ENCODE peak calls at places on chromosomes 3 and 15, in five cellular contexts. J, B, S, Q and A are unnamed samples.

GRCh38 chr15:75659928-75660645 is 12.4 kb downstream of the SNX33 start:
- DNase-seq in B (no peak), S (no peak), Q (peak), J (no peak), A (no peak)

GRCh38 chr15:34986326-34987181 is 1.5 kb downstream of the ZNF770 start:
- DNase-seq in Q (no peak), B (no peak), J (no peak), S (no peak), A (no peak)

GRCh38 chr15:60903221-60903620 is 325.9 kb downstream of the RORA start:
- DNase-seq in Q (no peak), S (no peak), B (no peak), J (no peak), A (no peak)

GRCh38 chr15:20346082-20346805 is 195.4 kb downstream of the GOLGA6L6 start:
- DNase-seq in S (no peak), B (peak), Q (no peak), J (no peak), A (no peak)

GRCh38 chr15:53384417-53384816 is 375.0 kb downstream of the WDR72 start:
- DNase-seq in J (peak), B (peak), S (no peak), Q (no peak), A (peak)

GRCh38 chr3:48434591-48435222 is 4.8 kb upstream of the PLXNB1 start:
- DNase-seq in S (no peak), B (no peak), Q (no peak), J (no peak), A (no peak)

GRCh38 chr3:127172211-127172610 is 20.7 kb upstream of the PRR23E start:
- DNase-seq in B (no peak), S (no peak), Q (no peak), J (no peak), A (peak)

GRCh38 chr3:163328680-163329079 is 1749.6 kb downstream of the SI start:
- DNase-seq in Q (no peak), S (no peak), B (peak), J (no peak), A (peak)

GRCh38 chr3:14598143-14598569 is 53.4 kb upstream of the CCDC174 start:
- DNase-seq in B (peak), S (peak), Q (peak), J (no peak), A (no peak)

GRCh38 chr15:73990250-73991005 is 1.7 kb downstream of the STOML1 start:
- DNase-seq in S (no peak), J (no peak), B (no peak), Q (no peak), A (no peak)

GRCh38 chr15:57697588-57697987 is 8.9 kb upstream of the POLR2M start:
- DNase-seq in B (no peak), Q (no peak), J (no peak), S (no peak), A (no peak)

GRCh38 chr3:9175421-9175820 is 74.0 kb downstream of the SRGAP3 start:
- DNase-seq in B (no peak), J (no peak), Q (no peak), S (peak), A (no peak)

GRCh38 chr3:152969557-152970300 is 134.8 kb downstream of the P2RY1 start:
- DNase-seq in B (no peak), J (peak), S (peak), Q (no peak), A (no peak)

GRCh38 chr3:148852271-148853000 is 12.7 kb upstream of the CPA3 start:
- DNase-seq in B (no peak), Q (no peak), J (no peak), S (no peak), A (no peak)

GRCh38 chr3:23094890-23095462 is 108.2 kb upstream of the UBE2E2 start:
- DNase-seq in S (peak), B (no peak), J (peak), Q (no peak), A (no peak)

GRCh38 chr3:156378871-156379270 is 176.0 kb downstream of the SSR3 start:
- DNase-seq in J (no peak), Q (no peak), B (no peak), S (no peak), A (no peak)

GRCh38 chr3:101131767-101132166 is 138.5 kb upstream of the ABI3BP start:
- DNase-seq in S (no peak), Q (no peak), J (no peak), B (no peak), A (no peak)

GRCh38 chr3:58471025-58471887 is 20.6 kb upstream of the KCTD6 start:
- DNase-seq in J (peak), Q (no peak), S (peak), B (no peak), A (no peak)

GRCh38 chr15:70854669-70854976 is 666 bp upstream of the LARP6 start:
- DNase-seq in Q (no peak), B (no peak), S (no peak), J (no peak), A (no peak)

GRCh38 chr15:41486286-41486685 is 7.4 kb upstream of the ITPKA start:
- DNase-seq in S (no peak), B (no peak), J (no peak), Q (peak), A (no peak)

GRCh38 chr3:172332256-172333041 is 115.8 kb downstream of the GHSR start:
- DNase-seq in J (peak), S (peak), B (peak), Q (peak), A (no peak)

GRCh38 chr15:78242128-78242527 is 7.8 kb upstream of the ACSBG1 start:
- DNase-seq in Q (peak), S (peak), J (peak), B (peak), A (no peak)

GRCh38 chr3:150253622-150254021 is 154.5 kb upstream of the TSC22D2 start:
- DNase-seq in Q (no peak), J (peak), B (no peak), S (no peak), A (no peak)

GRCh38 chr3:174440350-174440716 is 418.8 kb upstream of the NAALADL2 start:
- DNase-seq in Q (no peak), J (no peak), B (no peak), S (no peak), A (no peak)

GRCh38 chr15:41795996-41796395 is 21.7 kb downstream of the MAPKBP1 start:
- DNase-seq in S (no peak), B (no peak), J (no peak), Q (no peak), A (no peak)

GRCh38 chr3:184296616-184297015 is 2.4 kb upstream of the PSMD2 start:
- DNase-seq in S (no peak), Q (no peak), B (no peak), J (no peak), A (no peak)

GRCh38 chr3:76753599-76753998 is 286.3 kb upstream of the ROBO2 start:
- DNase-seq in Q (no peak), S (no peak), B (no peak), J (peak), A (no peak)
- TF ChIP-seq USF2 in Q (no peak), S (no peak), B (no peak), J (no peak), A (no peak)

DNA sequence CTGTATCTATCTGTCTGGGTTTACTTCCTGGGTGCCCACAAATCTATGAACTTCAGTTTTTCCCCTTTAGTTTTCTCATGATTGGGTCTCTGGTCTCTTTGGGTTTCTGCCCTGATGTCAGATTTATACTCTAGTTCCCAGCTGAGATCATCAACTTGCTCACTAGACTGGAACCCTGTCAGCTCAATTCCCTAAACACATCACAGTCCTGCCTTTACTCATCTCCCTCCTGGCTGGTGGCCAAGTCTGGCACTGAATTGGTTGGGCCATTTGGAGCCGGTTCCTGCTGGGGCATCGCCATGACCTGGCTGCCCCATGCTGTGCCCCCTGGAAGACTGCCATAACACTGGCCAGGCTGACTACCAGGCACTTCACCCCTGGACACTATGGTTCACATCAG is 345.3 kb downstream of the CHST2 start:
- DNase-seq in Q (no peak), S (no peak), B (no peak), J (no peak), A (no peak)
- TF ChIP-seq USF2 in Q (no peak), S (no peak), B (no peak), J (no peak), A (no peak)

DNA sequence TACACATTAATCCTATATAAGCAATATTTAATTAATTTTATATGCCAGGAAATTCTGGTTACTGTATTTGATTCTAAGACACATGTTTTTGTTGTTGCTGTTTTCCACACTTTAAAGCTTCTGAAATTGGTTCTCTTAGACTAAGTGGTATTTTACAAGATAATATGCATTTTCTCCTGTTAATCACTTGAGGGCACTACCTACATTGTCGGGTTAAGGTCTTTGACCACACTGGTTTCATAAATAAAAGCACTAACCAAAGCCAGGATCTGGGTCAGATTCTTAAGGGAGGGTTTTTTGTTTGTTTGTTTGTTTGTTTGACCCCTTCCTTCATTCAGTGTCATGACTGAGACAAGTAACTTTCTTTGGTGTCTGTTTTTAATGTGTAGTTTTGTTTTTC is 590.2 kb downstream of the RBMS3 start:
- DNase-seq in B (no peak), Q (no peak), J (no peak), S (no peak), A (no peak)
- TF ChIP-seq USF2 in B (no peak), Q (no peak), J (no peak), S (no peak), A (no peak)

GRCh38 chr3:114668099-114668498 is 374.3 kb downstream of the TIGIT start:
- DNase-seq in Q (no peak), J (no peak), B (no peak), S (no peak), A (no peak)
- TF ChIP-seq USF2 in Q (no peak), J (no peak), B (no peak), S (no peak), A (no peak)

DNA sequence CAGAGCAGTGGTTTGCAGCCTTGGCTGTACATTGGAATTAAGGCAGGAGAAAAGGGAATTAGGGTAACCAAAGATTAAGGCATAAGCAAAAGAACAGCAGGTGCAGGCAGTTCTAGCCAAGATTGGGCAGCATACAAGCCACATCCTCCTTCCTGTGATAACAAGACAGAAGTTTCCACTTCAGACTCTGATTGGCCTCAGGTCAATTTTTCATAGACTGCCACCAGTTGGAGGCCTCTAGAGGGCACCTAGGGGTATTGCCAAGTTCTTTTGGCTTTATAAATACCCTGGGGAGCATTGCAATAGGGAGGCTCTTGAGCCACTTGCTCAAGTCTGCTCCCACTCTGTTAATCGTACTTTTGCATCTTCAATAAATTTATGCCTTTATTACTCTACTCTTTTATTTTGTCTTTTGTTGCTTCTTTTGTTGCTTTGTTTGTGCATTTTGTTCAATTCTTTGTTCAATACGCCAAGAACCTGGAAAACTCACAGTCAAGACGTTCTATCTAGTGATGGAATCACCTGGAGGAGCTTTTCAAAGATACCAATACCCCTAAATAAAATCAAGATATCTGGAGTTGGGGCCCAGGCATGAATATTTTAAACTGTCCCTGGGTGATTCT is 32.2 kb upstream of the FMN1 start:
- DNase-seq in J (no peak), S (peak), B (peak), Q (peak), A (no peak)
- TF ChIP-seq USF2 in J (no peak), S (no peak), B (no peak), Q (no peak), A (no peak)

DNA sequence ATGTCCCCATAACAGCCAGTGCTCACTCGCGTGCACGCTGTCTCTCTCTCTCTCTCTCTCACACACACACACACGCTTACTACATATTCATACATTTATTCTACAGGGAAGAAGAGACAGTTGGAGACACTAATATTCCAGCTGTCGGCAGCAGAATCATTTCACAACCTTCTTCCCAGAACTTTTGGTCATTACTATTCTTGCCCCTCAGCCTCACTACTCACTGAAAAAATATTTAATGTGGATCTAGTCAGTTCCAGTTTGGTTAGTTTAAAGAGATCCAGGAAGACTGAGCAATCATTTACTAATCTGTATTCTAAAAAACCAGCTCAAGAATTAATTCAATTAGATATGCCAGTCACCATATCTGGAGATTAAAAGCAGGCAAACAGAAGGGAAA is 394.9 kb downstream of the PTPRG start:
- DNase-seq in S (no peak), J (no peak), Q (peak), B (no peak), A (no peak)
- TF ChIP-seq USF2 in S (no peak), J (no peak), Q (no peak), B (no peak), A (no peak)

DNA sequence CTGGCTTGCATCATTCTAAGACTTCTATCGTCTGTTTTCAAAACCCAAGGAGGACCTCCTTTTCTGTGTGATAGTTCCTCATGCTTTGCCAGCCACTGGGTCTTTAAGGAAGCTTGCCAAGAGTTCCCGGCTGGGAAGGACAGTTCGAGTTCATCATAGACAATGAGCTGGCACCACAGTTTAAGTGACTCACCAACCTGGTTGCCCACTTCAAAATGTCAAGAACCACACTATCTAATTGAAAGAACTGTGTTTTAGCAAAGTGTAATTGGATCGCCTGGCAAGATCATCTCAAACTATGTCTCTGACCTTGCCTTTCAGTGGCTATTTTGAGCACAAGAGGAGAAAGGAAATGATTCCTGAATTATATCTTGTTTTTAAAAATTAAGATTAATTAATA is 27.9 kb downstream of the SOX2 start:
- DNase-seq in J (no peak), S (no peak), B (no peak), Q (no peak), A (no peak)
- TF ChIP-seq USF2 in J (no peak), S (no peak), B (no peak), Q (no peak), A (no peak)

DNA sequence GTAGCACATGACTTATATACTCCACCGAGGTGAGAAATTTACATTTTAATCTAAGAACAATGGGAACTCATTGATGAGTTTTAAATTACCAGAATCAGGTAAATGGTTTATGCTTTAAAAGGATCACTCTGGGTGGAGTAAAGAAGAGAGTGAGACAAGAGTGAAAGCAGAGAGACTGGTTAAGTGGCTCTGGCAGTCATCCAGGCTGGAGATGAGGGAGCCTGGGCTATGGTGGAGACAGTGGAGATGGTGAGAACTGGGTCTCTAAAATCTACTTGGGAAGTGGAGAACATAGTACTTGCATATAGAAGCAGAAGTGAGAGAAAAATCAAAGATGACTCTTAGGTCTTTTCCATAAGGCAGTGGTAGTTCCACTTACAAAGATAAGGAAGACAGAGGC is 37.1 kb upstream of the SLC25A36 start:
- DNase-seq in S (no peak), Q (no peak), J (no peak), B (no peak), A (no peak)
- TF ChIP-seq USF2 in S (no peak), Q (no peak), J (no peak), B (no peak), A (no peak)

GRCh38 chr3:78098367-78098766 is 1058.5 kb downstream of the ROBO2 start:
- DNase-seq in B (no peak), Q (no peak), J (no peak), S (no peak), A (no peak)

GRCh38 chr3:78091478-78092119 is 1051.7 kb downstream of the ROBO2 start:
- DNase-seq in J (no peak), Q (no peak), S (no peak), B (no peak), A (no peak)

GRCh38 chr3:78101363-78101762 is 1061.5 kb downstream of the ROBO2 start:
- DNase-seq in Q (no peak), J (no peak), B (no peak), S (no peak), A (no peak)

DNA sequence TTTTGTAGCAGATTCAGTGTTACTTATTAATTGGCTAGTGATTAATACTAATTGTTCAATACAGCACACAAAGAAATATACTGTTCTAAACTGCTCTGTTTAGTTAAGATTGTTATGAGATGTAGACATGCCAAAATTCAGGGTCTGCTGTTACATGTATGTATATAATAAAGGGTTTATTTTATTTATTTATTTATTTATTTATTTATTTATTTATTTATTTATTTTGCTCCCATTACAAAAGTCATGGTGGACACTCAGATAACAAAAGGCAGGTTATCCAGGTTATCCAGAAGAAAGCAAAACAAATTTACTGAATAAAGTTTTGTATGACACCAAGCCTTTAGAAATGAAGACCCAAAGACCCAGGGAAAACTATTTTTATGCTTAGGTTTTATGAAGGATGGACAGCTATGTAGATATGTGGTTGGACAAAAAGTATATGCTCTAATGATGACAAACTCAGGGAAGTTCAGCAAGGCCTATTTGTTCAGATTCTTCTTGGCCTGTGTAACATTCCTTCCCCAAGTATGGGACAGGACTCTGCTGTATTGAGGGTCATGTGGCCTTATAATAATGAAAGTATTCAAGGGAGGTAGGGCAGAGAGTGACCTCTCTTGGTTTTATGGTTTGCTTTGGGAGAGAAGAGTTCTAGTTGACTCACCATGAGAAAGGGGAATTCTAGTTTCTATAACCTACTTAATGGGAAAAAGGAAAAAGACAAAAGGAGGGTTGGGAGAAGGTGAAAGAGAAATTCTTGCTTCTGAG is 1056.8 kb downstream of the ROBO2 start:
- DNase-seq in Q (no peak), B (no peak), J (no peak), S (no peak), A (no peak)
- TF ChIP-seq USF2 in Q (no peak), B (no peak), J (no peak), S (no peak), A (no peak)